ENCODE peak calls at places on chromosome 1, in seven cellular contexts. R is NCI-H1105 treated with DMSO at 0.1 percent for 48 hours; W is tibial artery; N is HT-29; T is activated CD4-positive, CD25-positive, alpha-beta regulatory T cell treated with anti-CD3 and anti-CD28 coated beads, Interleukin-2, amount 50 U/mL, for 72 hours; Q is mucosa of gallbladder; Z is T-cell. H is an unnamed sample.
A peak's percentile ranks its signal among the peaks of the same experiment; 100 is the strongest.

GRCh38 chr1:201212461-201213055 is 21.9 kb downstream of the IGFN1 start:
- DNase-seq in R (no peak), W (peak; percentile 35), N (no peak), T (peak; percentile 19), Q (no peak), Z (no peak), H (no peak)

GRCh38 chr1:182051938-182052337 is 9.6 kb downstream of the ZNF648 start:
- DNase-seq in R (no peak), W (no peak), N (no peak), T (no peak), Q (no peak), Z (no peak), H (no peak)

GRCh38 chr1:233338102-233338501 is 10.6 kb downstream of the MAP3K21 start:
- DNase-seq in R (no peak), W (no peak), N (no peak), T (no peak), Q (no peak), Z (no peak), H (no peak)

GRCh38 chr1:203200059-203200553 is 13.6 kb upstream of the CHI3L1 start:
- DNase-seq in R (no peak), W (peak; percentile 65), N (no peak), T (no peak), Q (peak; percentile 30), Z (no peak), H (no peak)

GRCh38 chr1:41238311-41239094 is 3.6 kb downstream of the SCMH1 start:
- DNase-seq in R (no peak), W (no peak), N (peak; percentile 46), T (no peak), Q (no peak), Z (no peak), H (peak; percentile 40)

GRCh38 chr1:214337536-214337935 is 56.6 kb downstream of the SMYD2 start:
- DNase-seq in R (no peak), W (no peak), N (no peak), T (no peak), Q (no peak), Z (no peak), H (no peak)

GRCh38 chr1:38213720-38214367 is 167.3 kb upstream of the POU3F1 start:
- DNase-seq in R (no peak), W (no peak), N (no peak), T (no peak), Q (no peak), Z (no peak), H (no peak)

GRCh38 chr1:204591473-204592090 is 75.4 kb downstream of the MDM4 start:
- DNase-seq in R (no peak), W (no peak), N (no peak), T (no peak), Q (no peak), Z (no peak), H (no peak)

GRCh38 chr1:85048296-85049064 is at the start of gene MCOLN3:
- DNase-seq in R (peak; percentile 67), W (no peak), N (no peak), T (peak; percentile 37), Q (peak; percentile 14), Z (peak; percentile 12), H (no peak)

GRCh38 chr1:232628335-232629214 is 1.4 kb downstream of the SIPA1L2 start:
- DNase-seq in R (peak; percentile 23), W (no peak), N (peak; percentile 39), T (no peak), Q (no peak), Z (no peak), H (no peak)

GRCh38 chr1:214327519-214327918 is 46.6 kb downstream of the SMYD2 start:
- DNase-seq in R (no peak), W (no peak), N (no peak), T (no peak), Q (no peak), Z (no peak), H (no peak)

GRCh38 chr1:209328178-209328577 is 255.3 kb upstream of the CAMK1G start:
- DNase-seq in R (no peak), W (no peak), N (no peak), T (no peak), Q (no peak), Z (no peak), H (no peak)

GRCh38 chr1:155013632-155014031 is 11.0 kb downstream of the ZBTB7B start:
- DNase-seq in R (no peak), W (no peak), N (no peak), T (no peak), Q (no peak), Z (no peak), H (no peak)

GRCh38 chr1:30538226-30538625 is 185.2 kb downstream of the MATN1 start:
- DNase-seq in R (no peak), W (no peak), N (no peak), T (no peak), Q (no peak), Z (no peak), H (no peak)

GRCh38 chr1:21042920-21043605 is 133.6 kb downstream of the EIF4G3 start:
- DNase-seq in R (no peak), W (no peak), N (no peak), T (no peak), Q (no peak), Z (no peak), H (no peak)

GRCh38 chr1:32115496-32115895 is 7.6 kb downstream of the KPNA6 start:
- DNase-seq in R (no peak), W (no peak), N (no peak), T (no peak), Q (no peak), Z (no peak), H (no peak)

GRCh38 chr1:21234779-21235178 is 55.5 kb downstream of the ECE1 start:
- DNase-seq in R (no peak), W (no peak), N (no peak), T (no peak), Q (no peak), Z (no peak), H (no peak)

GRCh38 chr1:200971428-200971903 is 52.0 kb downstream of the KIF21B start:
- DNase-seq in R (no peak), W (no peak), N (no peak), T (no peak), Q (no peak), Z (no peak), H (no peak)

GRCh38 chr1:22410401-22410800 is 41.2 kb upstream of the ZBTB40 start:
- DNase-seq in R (no peak), W (no peak), N (no peak), T (no peak), Q (no peak), Z (no peak), H (no peak)

GRCh38 chr1:89701746-89702241 is 68.9 kb downstream of the LRRC8C start:
- DNase-seq in R (peak; percentile 4), W (no peak), N (no peak), T (no peak), Q (no peak), Z (no peak), H (peak; percentile 17)

GRCh38 chr1:160058087-160058486 is 11.9 kb downstream of the KCNJ10 start:
- DNase-seq in R (no peak), W (no peak), N (no peak), T (no peak), Q (no peak), Z (no peak), H (no peak)

GRCh38 chr1:201350884-201351283 is 26.6 kb downstream of the TNNT2 start:
- DNase-seq in R (no peak), W (no peak), N (no peak), T (no peak), Q (no peak), Z (no peak), H (no peak)

GRCh38 chr1:78688701-78689100 is 39.1 kb downstream of the IFI44 start:
- DNase-seq in R (peak; percentile 17), W (no peak), N (peak; percentile 16), T (no peak), Q (no peak), Z (no peak), H (peak; percentile 34)

GRCh38 chr1:54850737-54851136 is 36.3 kb downstream of the DHCR24 start:
- DNase-seq in R (no peak), W (no peak), N (no peak), T (no peak), Q (peak; percentile 38), Z (no peak), H (no peak)

GRCh38 chr1:219124163-219124562 is 49.5 kb upstream of the LYPLAL1 start:
- DNase-seq in R (no peak), W (no peak), N (no peak), T (no peak), Q (no peak), Z (no peak), H (no peak)

GRCh38 chr1:226646026-226646869 is 92.8 kb downstream of the ITPKB start:
- DNase-seq in R (no peak), W (no peak), N (no peak), T (no peak), Q (no peak), Z (no peak), H (no peak)

GRCh38 chr1:54334996-54335395 is 71.2 kb downstream of the SSBP3 start:
- DNase-seq in R (no peak), W (no peak), N (no peak), T (no peak), Q (no peak), Z (no peak), H (no peak)

GRCh38 chr1:173603056-173603591 is at the start of gene SLC9C2:
- DNase-seq in R (no peak), W (no peak), N (no peak), T (no peak), Q (peak; percentile 40), Z (no peak), H (no peak)

GRCh38 chr1:91871994-91872393 is 14.0 kb downstream of the TGFBR3 start:
- DNase-seq in R (no peak), W (no peak), N (peak; percentile 59), T (no peak), Q (no peak), Z (no peak), H (no peak)

GRCh38 chr1:76951185-76951584 is 83.9 kb downstream of the ST6GALNAC5 start:
- DNase-seq in R (no peak), W (no peak), N (no peak), T (no peak), Q (no peak), Z (no peak), H (peak; percentile 25)

GRCh38 chr1:248892590-248892989 is 13.4 kb upstream of the PGBD2 start:
- DNase-seq in R (no peak), W (no peak), N (no peak), T (no peak), Q (no peak), Z (no peak), H (no peak)

GRCh38 chr1:221149111-221149510 is 269.9 kb downstream of the HLX start:
- DNase-seq in R (no peak), W (no peak), N (no peak), T (no peak), Q (no peak), Z (no peak), H (no peak)